ENCODE peak calls at places on chromosomes 5 and 9, in four cellular contexts. Y is T-cell; Z is activated CD8-positive, alpha-beta memory T cell treated with anti-CD3 and anti-CD28 coated beads for 24 hours; P is NCI-H1436. B is an unnamed sample.

GRCh38 chr5:178573216-178573615 is 17.0 kb downstream of the COL23A1 start:
- DNase-seq in Z (no peak), P (no peak), Y (no peak), B (no peak)

GRCh38 chr9:27548055-27548741 is 18.6 kb upstream of the MOB3B start:
- DNase-seq in Z (no peak), Y (no peak), P (peak; percentile 31), B (no peak)

GRCh38 chr5:116508835-116509234 is 65.8 kb downstream of the SEMA6A start:
- DNase-seq in P (no peak), Z (no peak), Y (no peak), B (no peak)

GRCh38 chr9:110579763-110580255 is 268 bp upstream of the SVEP1 start:
- DNase-seq in P (no peak), Y (no peak), Z (no peak), B (peak; percentile 17)

GRCh38 chr5:74281191-74281590 is 359.3 kb downstream of the ENC1 start:
- DNase-seq in P (no peak), Y (no peak), Z (no peak), B (peak; percentile 18)

GRCh38 chr5:171386861-171387254 is 791 bp upstream of the NPM1 start:
- DNase-seq in P (no peak), Z (no peak), Y (no peak), B (no peak)

GRCh38 chr9:131706608-131706970 is 33.3 kb downstream of the RAPGEF1 start:
- DNase-seq in Z (no peak), P (no peak), Y (no peak), B (no peak)

GRCh38 chr5:63127054-63127453 is 548.4 kb downstream of the LRRC70 start:
- DNase-seq in Z (no peak), P (no peak), Y (no peak), B (no peak)

GRCh38 chr5:39638803-39639202 is 214.0 kb upstream of the DAB2 start:
- DNase-seq in Z (no peak), P (no peak), Y (no peak), B (no peak)

GRCh38 chr5:54063817-54064216 is 246.6 kb downstream of the ARL15 start:
- DNase-seq in Y (no peak), P (no peak), Z (no peak), B (no peak)

GRCh38 chr5:10600629-10601245 is 36.9 kb downstream of the ANKRD33B start:
- DNase-seq in Z (no peak), P (no peak), Y (no peak), B (no peak)

GRCh38 chr9:99906403-99907207 is at the start of gene STX17:
- DNase-seq in P (peak; percentile 70), Z (peak; percentile 95), Y (peak; percentile 72), B (peak; percentile 88)

GRCh38 chr5:135462304-135462703 is 10.2 kb upstream of the TIFAB start:
- DNase-seq in Z (peak; percentile 65), P (peak; percentile 79), Y (peak; percentile 56), B (peak; percentile 84)

GRCh38 chr9:89410709-89411111 is 87.2 kb downstream of the SEMA4D start:
- DNase-seq in P (no peak), Y (no peak), Z (no peak), B (no peak)

GRCh38 chr9:93233033-93233432 is 49.1 kb downstream of the WNK2 start:
- DNase-seq in Y (no peak), Z (no peak), P (no peak), B (no peak)

GRCh38 chr9:130766031-130766903 is 68.8 kb upstream of the ABL1 start:
- DNase-seq in Z (no peak), Y (no peak), P (no peak), B (no peak)

GRCh38 chr5:173970878-173971650 is 17.9 kb upstream of the C5orf47 start:
- DNase-seq in Z (no peak), P (no peak), Y (no peak), B (no peak)

GRCh38 chr9:135670721-135671590 is 7.8 kb downstream of the LCN9 start:
- DNase-seq in P (no peak), Z (no peak), Y (no peak), B (no peak)

GRCh38 chr5:107783551-107783950 is 112.8 kb upstream of the EFNA5 start:
- DNase-seq in Z (no peak), Y (no peak), P (no peak), B (no peak)

GRCh38 chr5:134662971-134663370 is 14.4 kb downstream of the SEC24A start:
- DNase-seq in Z (no peak), Y (no peak), P (no peak), B (no peak)

GRCh38 chr9:1916676-1917075 is 98.5 kb upstream of the SMARCA2 start:
- DNase-seq in Y (no peak), Z (no peak), P (no peak), B (no peak)

GRCh38 chr5:142104491-142104890 is 4.1 kb upstream of the NDFIP1 start:
- DNase-seq in P (no peak), Z (no peak), Y (peak; percentile 45), B (no peak)

GRCh38 chr9:25936031-25936430 is 257.8 kb upstream of the TUSC1 start:
- DNase-seq in P (no peak), Y (no peak), Z (no peak), B (no peak)

GRCh38 chr5:177607452-177608192 is 7.7 kb downstream of the B4GALT7 start:
- DNase-seq in P (no peak), Z (peak; percentile 82), Y (peak; percentile 44), B (peak; percentile 87)

GRCh38 chr9:72996684-72997314 is 43.9 kb upstream of the ALDH1A1 start:
- DNase-seq in P (no peak), Y (no peak), Z (no peak), B (no peak)

GRCh38 chr9:95044731-95045508 is 272.6 kb downstream of the FANCC start:
- DNase-seq in Y (no peak), P (no peak), Z (no peak), B (peak; percentile 84)

GRCh38 chr5:176611435-176611834 is 1.5 kb upstream of the GPRIN1 start:
- DNase-seq in P (no peak), Y (peak; percentile 43), Z (peak; percentile 68), B (no peak)

GRCh38 chr5:165188555-165189260 is 1683.3 kb downstream of the MAT2B start:
- DNase-seq in Y (no peak), P (no peak), Z (no peak), B (no peak)

GRCh38 chr9:136705564-136705963 is 6.8 kb upstream of the DIPK1B start:
- DNase-seq in Z (no peak), P (no peak), Y (no peak), B (no peak)

GRCh38 chr9:18451409-18451808 is 22.5 kb upstream of the ADAMTSL1 start:
- DNase-seq in P (no peak), Y (no peak), Z (no peak), B (no peak)

GRCh38 chr9:14962193-14962899 is 52.1 kb upstream of the FREM1 start:
- DNase-seq in Z (no peak), Y (no peak), P (no peak), B (no peak)

GRCh38 chr5:178068293-178068692 is 45.0 kb upstream of the N4BP3 start:
- DNase-seq in Y (no peak), P (no peak), Z (no peak), B (no peak)

GRCh38 chr9:21687351-21687750 is 115.1 kb upstream of the MTAP start:
- DNase-seq in Z (no peak), P (no peak), Y (no peak), B (no peak)

GRCh38 chr9:133371261-133371711 is 4.6 kb downstream of the SURF4 start:
- DNase-seq in Y (peak; percentile 56), Z (peak; percentile 85), P (no peak), B (no peak)

GRCh38 chr9:37624073-37624472 is 26.7 kb upstream of the FRMPD1 start:
- DNase-seq in Z (no peak), Y (no peak), P (no peak), B (no peak)

GRCh38 chr9:37432020-37432419 is 9.5 kb downstream of the GRHPR start:
- DNase-seq in Y (no peak), Z (no peak), P (no peak), B (no peak)